ENCODE peak calls at places on chromosomes 11 and 22, in five cellular contexts. One of them, this sample, is unnamed. For H3K4me1, the result is how much of the 10 kb centered on the place peaks cover.

GRCh38 chr11:77884186-77884828 is 63.4 kb downstream of the AAMDC start:
- DNase-seq in PC-3: no peak
- DNase-seq in PC-9: no peak
- DNase-seq in IMR-90: peak
- DNase-seq in astrocyte: peak
- DNase-seq in this sample: peak

GRCh38 chr11:59822989-59823566 is 12.5 kb upstream of the MRPL16 start:
- DNase-seq in PC-3: peak
- DNase-seq in PC-9: peak
- DNase-seq in IMR-90: peak
- DNase-seq in astrocyte: peak
- DNase-seq in this sample: peak

GRCh38 chr22:27475548-27475897 is 326.0 kb downstream of the MN1 start:
- DNase-seq in PC-3: peak
- DNase-seq in PC-9: no peak
- DNase-seq in IMR-90: no peak
- DNase-seq in astrocyte: no peak
- DNase-seq in this sample: no peak

GRCh38 chr11:93820085-93820710 is 30.2 kb downstream of the VSTM5 start:
- DNase-seq in PC-3: no peak
- DNase-seq in PC-9: no peak
- DNase-seq in IMR-90: no peak
- DNase-seq in astrocyte: no peak
- DNase-seq in this sample: no peak

GRCh38 chr11:95434489-95435057 is 203.6 kb upstream of the SESN3 start:
- DNase-seq in PC-3: no peak
- DNase-seq in PC-9: no peak
- DNase-seq in IMR-90: no peak
- DNase-seq in astrocyte: no peak
- DNase-seq in this sample: no peak

GRCh38 chr11:46055371-46055770 is 65.9 kb downstream of the PHF21A start:
- DNase-seq in PC-3: no peak
- DNase-seq in PC-9: no peak
- DNase-seq in IMR-90: peak
- DNase-seq in astrocyte: peak
- DNase-seq in this sample: peak

GRCh38 chr22:36160499-36160942 is at the start of gene APOL3:
- DNase-seq in PC-3: peak
- DNase-seq in PC-9: peak
- DNase-seq in IMR-90: peak
- DNase-seq in astrocyte: peak
- DNase-seq in this sample: peak

GRCh38 chr11:86718999-86719398 is 46.6 kb upstream of the ME3 start:
- DNase-seq in PC-3: no peak
- DNase-seq in PC-9: no peak
- DNase-seq in IMR-90: no peak
- DNase-seq in astrocyte: no peak
- DNase-seq in this sample: no peak

GRCh38 chr22:29733362-29734322 is 13.8 kb downstream of the CABP7 start:
- DNase-seq in PC-3: no peak
- DNase-seq in PC-9: no peak
- DNase-seq in IMR-90: no peak
- DNase-seq in astrocyte: no peak
- DNase-seq in this sample: no peak

GRCh38 chr11:45275823-45276222 is 10.3 kb downstream of the SYT13 start:
- DNase-seq in PC-3: peak
- DNase-seq in PC-9: no peak
- DNase-seq in IMR-90: no peak
- DNase-seq in astrocyte: no peak
- DNase-seq in this sample: no peak

GRCh38 chr11:95795627-95796308 is 5.5 kb downstream of the CEP57 start:
- DNase-seq in PC-3: no peak
- DNase-seq in PC-9: no peak
- DNase-seq in IMR-90: no peak
- DNase-seq in astrocyte: no peak
- DNase-seq in this sample: no peak

GRCh38 chr11:113549611-113550061 is 74.4 kb upstream of the DRD2 start:
- DNase-seq in PC-3: no peak
- DNase-seq in PC-9: no peak
- DNase-seq in IMR-90: no peak
- DNase-seq in astrocyte: peak
- DNase-seq in this sample: no peak

GRCh38 chr11:76788661-76789442 is 5.7 kb downstream of the TSKU start:
- DNase-seq in PC-3: peak
- DNase-seq in PC-9: peak
- DNase-seq in IMR-90: no peak
- DNase-seq in astrocyte: no peak
- DNase-seq in this sample: no peak
- H3K4me1 ChIP-seq in PC-3: under half
- H3K4me1 ChIP-seq in PC-9: half or more
- H3K4me1 ChIP-seq in IMR-90: under half
- H3K4me1 ChIP-seq in astrocyte: under half
- H3K4me1 ChIP-seq in this sample: half or more

DNA sequence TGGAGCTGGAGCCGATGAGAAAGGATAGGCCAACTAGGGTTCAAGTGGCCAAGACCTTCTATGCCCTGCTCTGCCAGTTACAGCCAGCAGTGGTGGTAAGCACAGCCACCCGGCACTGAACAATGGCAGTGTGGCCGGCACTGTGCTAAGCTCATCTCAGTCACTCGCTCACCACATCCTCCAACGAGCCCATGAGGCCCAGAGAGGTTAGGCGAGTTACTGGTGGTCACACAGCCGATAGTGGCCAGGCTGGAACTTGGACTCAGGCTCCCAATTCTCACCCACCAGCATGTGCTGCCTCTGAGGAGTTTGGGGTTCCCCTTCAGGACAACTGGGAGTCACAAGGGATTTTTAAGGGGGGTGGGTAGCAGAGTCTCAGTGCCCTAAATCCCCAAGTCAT is 66.4 kb downstream of the IGLL1 start:
- DNase-seq in PC-3: no peak
- DNase-seq in PC-9: no peak
- DNase-seq in IMR-90: no peak
- DNase-seq in astrocyte: no peak
- DNase-seq in this sample: no peak
- H3K4me1 ChIP-seq in PC-3: under half
- H3K4me1 ChIP-seq in PC-9: under half
- H3K4me1 ChIP-seq in IMR-90: under half
- H3K4me1 ChIP-seq in astrocyte: under half
- H3K4me1 ChIP-seq in this sample: under half

DNA sequence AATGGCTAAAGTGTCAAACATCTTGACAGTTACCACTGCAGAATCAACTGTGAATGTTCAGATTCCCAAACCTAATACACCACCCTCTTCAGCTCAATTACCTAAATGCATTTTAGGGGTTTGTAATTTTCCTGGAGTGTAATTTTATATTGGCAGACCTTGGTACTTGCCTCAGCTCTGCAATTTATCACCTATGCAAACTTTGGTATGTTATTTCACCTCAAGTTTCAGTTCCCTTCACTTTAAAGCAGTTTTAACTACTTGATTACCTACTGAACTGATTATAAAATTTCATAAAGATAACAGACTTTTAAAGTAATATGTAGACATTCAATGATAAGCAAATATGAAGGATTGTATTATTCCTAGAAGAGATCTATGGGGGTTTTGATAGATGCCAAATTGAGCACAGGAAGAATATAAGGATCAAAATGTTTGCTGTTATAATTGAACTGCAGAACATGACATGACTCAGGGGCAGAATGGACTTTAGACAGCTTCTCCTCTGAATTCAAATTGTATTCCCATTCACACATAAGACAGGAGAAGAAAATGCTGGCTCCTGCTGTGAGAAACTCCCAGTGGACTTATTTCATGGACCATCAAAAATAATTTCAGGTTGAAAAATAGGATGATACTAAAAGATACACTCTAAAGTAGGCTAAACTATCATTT is 491.5 kb upstream of the LUZP2 start:
- DNase-seq in PC-3: no peak
- DNase-seq in PC-9: no peak
- DNase-seq in IMR-90: no peak
- DNase-seq in astrocyte: no peak
- DNase-seq in this sample: no peak
- H3K4me1 ChIP-seq in PC-3: under half
- H3K4me1 ChIP-seq in PC-9: under half
- H3K4me1 ChIP-seq in IMR-90: under half
- H3K4me1 ChIP-seq in astrocyte: under half
- H3K4me1 ChIP-seq in this sample: under half

DNA sequence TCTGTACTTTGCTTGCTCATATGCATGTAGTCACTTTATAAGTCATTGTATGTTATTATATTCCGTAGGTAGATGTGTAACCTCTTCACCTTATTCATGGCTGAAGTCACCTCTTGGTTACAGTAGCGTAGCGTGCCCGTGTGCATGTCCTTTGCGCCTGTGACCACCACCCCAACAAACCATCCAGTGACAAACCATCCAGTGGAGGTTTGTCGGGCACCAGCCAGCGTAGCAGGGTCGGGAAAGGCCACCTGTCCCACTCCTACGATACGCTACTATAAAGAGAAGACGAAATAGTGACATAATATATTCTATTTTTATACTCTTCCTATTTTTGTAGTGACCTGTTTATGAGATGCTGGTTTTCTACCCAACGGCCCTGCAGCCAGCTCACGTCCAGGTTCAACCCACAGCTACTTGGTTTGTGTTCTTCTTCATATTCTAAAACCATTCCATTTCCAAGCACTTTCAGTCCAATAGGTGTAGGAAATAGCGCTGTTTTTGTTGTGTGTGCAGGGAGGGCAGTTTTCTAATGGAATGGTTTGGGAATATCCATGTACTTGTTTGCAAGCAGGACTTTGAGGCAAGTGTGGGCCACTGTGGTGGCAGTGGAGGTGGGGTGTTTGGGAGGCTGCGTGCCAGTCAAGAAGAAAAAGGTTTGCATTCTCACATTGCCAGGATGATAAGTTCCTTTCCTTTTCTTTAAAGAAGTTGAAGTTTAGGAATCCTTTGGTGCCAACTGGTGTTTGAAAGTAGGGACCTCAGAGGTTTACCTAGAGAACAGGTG is 11.1 kb downstream of the CCND1 start:
- DNase-seq in PC-3: no peak
- DNase-seq in PC-9: no peak
- DNase-seq in IMR-90: no peak
- DNase-seq in astrocyte: no peak
- DNase-seq in this sample: no peak
- H3K4me1 ChIP-seq in PC-3: half or more
- H3K4me1 ChIP-seq in PC-9: under half
- H3K4me1 ChIP-seq in IMR-90: under half
- H3K4me1 ChIP-seq in astrocyte: under half
- H3K4me1 ChIP-seq in this sample: under half

GRCh38 chr22:46081831-46082210 is 68.5 kb upstream of the PPARA start:
- DNase-seq in PC-3: no peak
- DNase-seq in PC-9: no peak
- DNase-seq in IMR-90: no peak
- DNase-seq in astrocyte: no peak
- DNase-seq in this sample: no peak
- H3K4me1 ChIP-seq in PC-3: half or more
- H3K4me1 ChIP-seq in PC-9: under half
- H3K4me1 ChIP-seq in IMR-90: under half
- H3K4me1 ChIP-seq in astrocyte: half or more
- H3K4me1 ChIP-seq in this sample: half or more

This sample was measured in adipocyte.